ENCODE peak calls at places on chromosomes 16 and 17, in six cellular contexts. V is endodermal cell, F is HCT116, R is thoracic aorta, Y is trophoblast cell, B is tibial nerve. Z is an unnamed sample.

GRCh38 chr16:85750021-85750826 is 672 bp downstream of the C16orf74 start:
- DNase-seq in F (no peak), Y (peak), B (no peak), V (peak), R (no peak), Z (no peak)

GRCh38 chr17:4369557-4370230 is 3.2 kb upstream of the UBE2G1 start:
- DNase-seq in F (no peak), Y (no peak), R (no peak), V (no peak), B (no peak), Z (no peak)

GRCh38 chr16:54216268-54217187 is 70.1 kb downstream of the IRX3 start:
- DNase-seq in Y (no peak), R (no peak), V (no peak), B (peak), F (no peak), Z (no peak)

GRCh38 chr16:84897911-84898377 is 78.2 kb downstream of the CRISPLD2 start:
- DNase-seq in F (no peak), V (no peak), R (no peak), Y (peak), B (no peak), Z (no peak)

GRCh38 chr17:60352569-60352968 is 39.4 kb downstream of the USP32 start:
- DNase-seq in B (no peak), R (no peak), V (no peak), Y (peak), F (no peak), Z (no peak)

GRCh38 chr17:40121191-40121885 is 433 bp upstream of the MSL1 start:
- DNase-seq in F (no peak), V (peak), B (no peak), Y (peak), R (no peak), Z (peak)

GRCh38 chr16:81491522-81492188 is 47.0 kb downstream of the CMIP start:
- DNase-seq in B (no peak), Y (peak), R (no peak), V (no peak), F (no peak), Z (no peak)

GRCh38 chr17:41329279-41329925 is 13.9 kb upstream of the KRTAP17-1 start:
- DNase-seq in R (no peak), Y (peak), B (no peak), V (peak), F (peak), Z (no peak)

GRCh38 chr16:59686405-59686804 is 952.3 kb upstream of the GOT2 start:
- DNase-seq in V (no peak), B (no peak), R (no peak), Y (no peak), F (no peak), Z (no peak)

GRCh38 chr16:27427538-27427937 is 25.6 kb downstream of the IL21R start:
- DNase-seq in R (no peak), F (no peak), Y (no peak), B (no peak), V (no peak), Z (no peak)

GRCh38 chr16:20377181-20377580 is 24.7 kb upstream of the UMOD start:
- DNase-seq in F (no peak), R (no peak), V (no peak), B (no peak), Y (no peak), Z (no peak)

GRCh38 chr16:77723108-77723514 is 797 bp downstream of the NUDT7 start:
- DNase-seq in B (no peak), Y (peak), V (no peak), F (no peak), R (no peak), Z (no peak)

GRCh38 chr17:80289631-80290030 is 29.0 kb downstream of the RNF213 start:
- DNase-seq in F (no peak), Y (no peak), R (no peak), V (no peak), B (no peak), Z (no peak)

GRCh38 chr17:73909156-73909555 is 264.9 kb upstream of the SDK2 start:
- DNase-seq in R (no peak), F (no peak), B (no peak), V (no peak), Y (no peak), Z (no peak)

GRCh38 chr17:30172560-30172959 is 55.9 kb downstream of the NSRP1 start:
- DNase-seq in R (no peak), B (no peak), V (no peak), F (no peak), Y (no peak), Z (no peak)

GRCh38 chr17:48155889-48156670 is 48.5 kb downstream of the SNX11 start:
- DNase-seq in B (no peak), F (no peak), Y (no peak), V (peak), R (no peak), Z (no peak)

GRCh38 chr16:87064731-87065720 is 252.2 kb downstream of the C16orf95 start:
- DNase-seq in V (peak), F (no peak), Y (no peak), B (no peak), R (no peak), Z (no peak)

GRCh38 chr17:78883090-78883532 is 19.9 kb downstream of the CEP295NL start:
- DNase-seq in Y (no peak), F (peak), R (peak), B (peak), V (no peak), Z (no peak)
- H3K27ac ChIP-seq in Y (peak), F (peak), R (peak), B (peak), V (peak), Z (peak)

GRCh38 chr17:35486920-35487727 is 38.6 kb upstream of the SLFN13 start:
- DNase-seq in F (no peak), Y (peak), B (no peak), V (no peak), R (no peak), Z (no peak)
- H3K27ac ChIP-seq in F (no peak), Y (no peak), B (peak), V (no peak), R (no peak), Z (no peak)

GRCh38 chr17:35088647-35088910 is 25.1 kb upstream of the RFFL start:
- DNase-seq in Y (peak), F (peak), V (no peak), R (no peak), B (no peak), Z (no peak)
- H3K27ac ChIP-seq in Y (peak), F (peak), V (no peak), R (peak), B (peak), Z (peak)

GRCh38 chr16:50434872-50435478 is 66.2 kb upstream of the BRD7 start:
- DNase-seq in R (no peak), F (no peak), B (no peak), Y (no peak), V (no peak), Z (no peak)

GRCh38 chr16:50440531-50440930 is 71.7 kb upstream of the BRD7 start:
- DNase-seq in B (no peak), F (no peak), Y (no peak), V (peak), R (no peak), Z (no peak)

GRCh38 chr16:50438041-50438437 is 69.3 kb upstream of the BRD7 start:
- DNase-seq in F (no peak), Y (no peak), B (no peak), R (no peak), V (peak), Z (no peak)

GRCh38 chr16:50440991-50441390 is 72.2 kb upstream of the BRD7 start:
- DNase-seq in B (no peak), R (no peak), Y (no peak), F (no peak), V (no peak), Z (no peak)

DNA sequence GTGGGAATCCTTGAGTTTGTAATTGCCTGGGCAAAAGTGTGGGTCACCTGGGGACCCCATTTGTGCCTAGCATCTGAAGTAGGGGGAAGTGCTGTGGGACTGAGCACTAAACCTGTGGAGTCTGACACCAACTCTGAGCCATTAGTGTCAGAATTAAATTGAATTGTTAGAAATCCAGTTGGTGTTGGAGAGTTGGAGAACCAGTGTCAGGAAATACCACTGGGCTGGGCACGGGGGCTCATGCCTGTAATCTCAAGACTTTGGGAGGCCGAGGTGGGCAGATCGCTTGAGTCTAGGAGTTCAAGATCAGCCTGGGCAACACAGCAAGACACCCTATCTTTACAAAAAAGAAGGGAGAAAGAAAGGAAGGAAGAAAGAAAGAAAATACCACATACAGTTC is 67.5 kb upstream of the BRD7 start:
- DNase-seq in Y (no peak), V (no peak), F (no peak), R (no peak), B (no peak), Z (no peak)
- H3K27ac ChIP-seq in Y (no peak), V (no peak), F (no peak), R (no peak), B (no peak), Z (no peak)

DNA sequence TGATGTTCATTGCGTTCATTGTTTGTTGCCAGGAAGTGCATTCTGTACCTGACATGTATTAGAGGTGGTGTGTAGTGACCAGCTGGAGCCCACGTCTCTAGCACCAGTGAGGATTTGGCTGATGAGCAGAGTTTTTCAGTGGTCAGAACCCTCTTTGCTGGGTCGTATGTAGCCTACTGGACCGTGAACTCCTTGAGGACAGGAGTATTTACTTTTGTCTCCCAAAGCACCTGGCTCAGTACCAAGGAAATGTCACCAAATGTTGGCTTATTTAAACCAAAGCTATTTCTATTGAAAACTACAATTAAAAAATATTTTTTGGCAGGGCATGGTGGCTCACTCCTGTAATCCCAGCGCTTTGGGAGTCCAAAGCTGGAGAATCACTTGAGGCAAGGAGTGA is 262.7 kb downstream of the SNX29 start:
- DNase-seq in R (no peak), V (no peak), Y (no peak), B (no peak), F (no peak), Z (no peak)
- H3K27ac ChIP-seq in R (no peak), V (no peak), Y (no peak), B (no peak), F (no peak), Z (no peak)

GRCh38 chr16:31188450-31189411 is 8.8 kb downstream of the FUS start:
- DNase-seq in Y (no peak), B (no peak), R (no peak), V (no peak), F (no peak), Z (no peak)
- H3K27ac ChIP-seq in Y (no peak), B (no peak), R (no peak), V (no peak), F (no peak), Z (no peak)

DNA sequence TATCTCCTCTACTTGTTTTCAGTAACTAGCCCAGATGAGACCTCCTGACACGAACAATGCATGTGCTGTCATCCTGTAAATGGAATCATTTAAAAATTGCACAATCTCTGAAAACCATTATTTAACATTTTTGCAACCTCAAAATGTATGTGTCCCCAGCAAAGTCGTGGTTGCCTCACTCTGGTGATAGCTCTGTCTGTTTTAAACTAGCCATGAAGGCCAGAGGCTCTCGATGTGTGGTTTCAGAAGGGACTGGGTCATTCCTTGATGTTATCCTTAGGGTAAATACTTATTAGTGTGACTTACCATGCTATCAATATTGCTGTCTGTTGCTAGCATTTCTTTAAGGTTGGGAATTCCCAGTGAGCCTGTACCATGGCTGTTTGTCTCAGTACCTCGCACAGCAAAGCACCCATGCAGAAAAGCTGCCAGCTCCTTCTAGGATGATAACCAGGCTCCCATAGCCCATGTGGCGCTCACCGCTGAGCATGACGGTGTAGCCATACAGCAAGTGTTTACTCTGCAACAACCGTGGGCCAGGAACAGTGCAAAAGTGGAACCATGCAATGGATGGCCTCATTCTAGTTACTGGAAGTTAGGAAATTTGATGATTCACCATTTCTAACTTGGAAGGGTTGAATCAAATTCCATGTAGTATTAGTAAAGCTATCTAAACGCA is 2.9 kb upstream of the PGS1 start:
- DNase-seq in B (no peak), V (peak), Y (peak), R (no peak), F (no peak), Z (no peak)
- H3K27ac ChIP-seq in B (peak), V (peak), Y (peak), R (no peak), F (no peak), Z (no peak)

DNA sequence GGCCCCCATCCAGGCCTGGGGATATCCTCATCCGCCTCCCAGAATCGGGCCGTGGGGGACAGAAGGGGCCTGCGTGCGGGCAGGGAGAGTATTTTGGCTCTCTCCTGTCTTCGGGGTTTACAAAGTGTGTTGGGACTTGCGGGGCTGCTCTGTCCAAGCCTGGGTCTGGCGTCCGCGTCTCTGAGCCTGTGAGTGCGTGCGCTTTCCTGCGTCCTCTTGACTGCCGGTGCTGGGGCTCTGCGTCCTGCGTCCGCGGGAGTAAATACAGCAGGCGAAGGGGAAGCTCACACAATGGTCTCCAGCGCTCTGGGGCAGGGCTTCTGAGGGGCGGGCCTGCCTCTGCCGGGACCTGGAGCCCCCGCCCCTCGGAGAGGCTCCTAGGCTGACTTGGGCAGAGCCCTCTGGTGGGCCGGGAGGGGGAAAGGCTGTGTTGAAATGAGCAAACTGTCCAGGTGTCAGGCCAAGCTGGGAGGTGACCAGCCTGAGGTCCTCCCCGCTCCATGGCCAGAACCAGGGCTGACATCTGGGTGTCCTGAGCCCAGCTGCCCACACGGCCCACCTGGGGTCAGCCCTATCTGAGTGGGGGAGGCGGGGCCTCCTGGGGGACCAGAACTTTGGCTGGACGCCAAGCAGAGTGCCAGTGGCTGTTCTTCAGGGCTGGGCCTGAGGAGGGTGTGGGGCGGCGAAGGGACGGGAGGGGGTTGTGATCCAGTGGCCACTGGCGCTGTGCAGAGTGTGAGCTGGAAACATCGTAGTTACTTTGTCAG is 233.6 kb downstream of the SEC14L1 start:
- DNase-seq in Y (peak), F (no peak), V (peak), B (peak), R (no peak), Z (peak)
- H3K27ac ChIP-seq in Y (peak), F (no peak), V (peak), B (peak), R (peak), Z (peak)